ENCODE peak calls at places on chromosome 3, in four cellular contexts. Q is K562, F is GM12878, N is H1. X is an unnamed sample.

GRCh38 chr3:114756506-114757279 is 390.4 kb downstream of the ZBTB20 start:
- DNase-seq in Q (no peak), F (no peak), N (no peak), X (peak)

GRCh38 chr3:64732570-64732969 is 44.8 kb upstream of the ADAMTS9 start:
- DNase-seq in Q (no peak), F (no peak), N (no peak), X (no peak)

GRCh38 chr3:102673271-102674115 is 238.7 kb downstream of the ZPLD1 start:
- DNase-seq in Q (peak), F (peak), N (peak), X (peak)

GRCh38 chr3:178987745-178988144 is 83.9 kb downstream of the ZMAT3 start:
- DNase-seq in Q (no peak), F (no peak), N (no peak), X (no peak)

GRCh38 chr3:99952306-99952705 is 134.6 kb downstream of the CMSS1 start:
- DNase-seq in Q (no peak), F (no peak), N (no peak), X (no peak)

GRCh38 chr3:49519266-49519665 is 35.0 kb upstream of the BSN start:
- DNase-seq in Q (no peak), F (no peak), N (no peak), X (no peak)

GRCh38 chr3:54506603-54507002 is 384.3 kb downstream of the CACNA2D3 start:
- DNase-seq in Q (no peak), F (no peak), N (no peak), X (no peak)

GRCh38 chr3:50170689-50171088 is 15.6 kb downstream of the SEMA3F start:
- DNase-seq in Q (peak), F (no peak), N (no peak), X (no peak)

GRCh38 chr3:25155696-25156471 is 272.2 kb upstream of the RARB start:
- DNase-seq in Q (no peak), F (no peak), N (peak), X (no peak)

GRCh38 chr3:29057326-29057725 is 223.5 kb upstream of the RBMS3 start:
- DNase-seq in Q (no peak), F (no peak), N (no peak), X (no peak)

GRCh38 chr3:39541917-39542329 is 74.4 kb downstream of the MOBP start:
- DNase-seq in Q (peak), F (no peak), N (no peak), X (peak)

GRCh38 chr3:89038864-89039263 is 68.6 kb upstream of the EPHA3 start:
- DNase-seq in Q (no peak), F (no peak), N (no peak), X (no peak)

GRCh38 chr3:10287936-10288574 is 4.7 kb downstream of the GHRL start:
- DNase-seq in Q (no peak), F (no peak), N (no peak), X (no peak)

GRCh38 chr3:85360742-85361387 is 402.1 kb downstream of the CADM2 start:
- DNase-seq in Q (peak), F (peak), N (peak), X (no peak)

GRCh38 chr3:50600841-50601591 is 10.6 kb downstream of the CISH start:
- DNase-seq in Q (peak), F (no peak), N (no peak), X (peak)

GRCh38 chr3:18355819-18356218 is 69.3 kb downstream of the SATB1 start:
- DNase-seq in Q (no peak), F (no peak), N (no peak), X (no peak)

GRCh38 chr3:60010778-60011177 is 961.0 kb upstream of the CFAP20DC start:
- DNase-seq in Q (no peak), F (peak), N (no peak), X (no peak)

DNA sequence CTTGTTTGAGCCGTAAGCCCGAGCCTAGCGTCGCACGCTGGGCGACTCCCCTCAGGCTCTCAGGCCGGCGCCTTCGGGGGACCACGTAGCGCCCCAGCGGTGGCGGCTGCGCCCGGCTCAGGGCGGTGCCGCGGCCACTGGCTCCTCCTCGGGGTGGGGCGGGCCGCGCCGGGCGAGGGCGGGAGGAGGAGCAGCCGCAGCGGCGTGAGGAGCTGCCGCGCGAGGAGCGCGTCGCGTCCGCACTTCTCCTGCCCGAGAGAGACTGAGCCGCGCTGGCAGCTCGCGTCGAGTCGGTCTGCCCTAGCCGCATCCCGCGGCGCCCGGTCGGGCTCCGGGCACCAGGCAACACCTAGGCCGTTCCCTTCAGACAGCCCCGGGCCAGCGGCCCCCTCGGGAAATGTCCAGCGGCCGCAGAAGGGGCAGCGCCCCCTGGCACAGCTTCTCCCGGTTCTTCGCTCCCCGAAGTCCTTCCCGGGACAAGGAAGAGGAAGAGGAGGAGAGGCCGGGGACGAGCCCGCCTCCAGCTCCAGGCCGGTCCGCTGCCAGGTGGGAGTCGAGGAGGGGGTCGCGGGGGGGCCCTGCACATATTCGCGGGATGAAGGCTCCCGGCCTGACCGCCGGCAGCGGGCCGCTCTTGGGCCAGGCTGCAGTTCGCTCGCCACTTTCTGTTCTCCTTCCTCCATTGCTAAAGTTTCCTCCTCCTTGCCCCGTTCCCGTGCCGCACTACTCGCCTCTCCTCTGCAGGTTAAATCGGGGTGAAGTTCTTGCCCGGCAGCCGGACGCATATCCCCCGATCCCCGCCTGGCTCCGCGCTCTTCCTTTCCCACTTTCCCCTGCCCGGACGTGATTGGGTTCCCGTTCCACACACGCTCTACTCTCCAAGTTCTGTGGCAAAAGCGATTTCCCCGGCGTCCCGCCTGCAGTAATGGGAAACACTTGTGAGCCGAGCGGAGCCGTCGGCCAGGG is at the start of gene CRYBG3:
- DNase-seq in Q (peak), F (peak), N (no peak), X (peak)
- TF ChIP-seq POLR2A in Q (no peak), F (peak), N (no peak), X (no peak)

GRCh38 chr3:4550957-4551754 is 58.0 kb downstream of the ITPR1 start:
- DNase-seq in Q (no peak), F (no peak), N (no peak), X (no peak)
- H3K4me2 ChIP-seq in Q (no peak), F (no peak), N (no peak), X (no peak)

GRCh38 chr3:120450914-120451669 is at the start of gene FSTL1:
- DNase-seq in Q (no peak), F (no peak), N (no peak), X (no peak)
- TF ChIP-seq EGR1 in Q (no peak), F (no peak), N (peak), X (no peak)

DNA sequence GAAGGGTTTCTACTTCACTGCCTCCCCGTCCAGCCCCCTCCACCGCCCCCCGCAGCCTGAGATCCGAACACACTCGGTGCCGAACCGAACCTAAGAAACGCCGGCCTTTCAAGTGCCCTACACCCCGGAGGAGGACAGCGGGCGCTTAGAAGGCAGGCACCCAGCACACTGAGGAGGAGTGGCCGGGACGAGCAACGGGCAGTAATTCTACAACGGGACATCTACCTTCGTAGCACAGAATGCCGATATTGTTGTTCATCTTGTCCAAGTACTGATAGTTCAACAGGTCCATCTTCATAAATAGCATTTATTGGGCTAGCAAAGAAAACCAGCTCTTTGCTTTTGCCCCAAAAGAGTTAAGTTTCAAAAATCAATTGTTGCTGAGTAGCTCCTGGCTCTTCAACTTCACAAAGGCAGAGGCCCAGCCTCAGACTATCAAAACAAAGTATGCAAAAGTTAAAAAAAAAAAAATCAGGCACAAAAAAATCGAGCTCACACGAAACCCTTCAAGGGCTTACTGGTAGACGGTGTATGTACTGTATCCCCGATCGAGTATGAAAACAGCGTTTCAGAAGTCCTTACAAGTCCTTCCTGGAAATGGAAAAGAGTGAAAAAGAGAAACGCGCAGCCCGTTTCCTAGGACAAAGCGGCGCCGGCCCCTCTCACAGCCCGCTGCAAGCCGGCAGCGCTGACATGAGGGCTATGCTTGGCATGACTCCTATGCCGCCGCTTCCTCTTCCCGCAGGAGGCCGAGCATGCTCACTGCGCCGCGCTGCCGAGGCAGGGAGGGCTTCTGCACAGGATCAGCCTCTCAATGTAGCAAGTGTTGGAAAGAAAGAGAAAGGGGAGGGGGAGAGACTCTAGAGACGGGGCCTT is at the start of gene VGLL4:
- DNase-seq in Q (peak), F (no peak), N (peak), X (peak)
- TF ChIP-seq POLR2A in Q (peak), F (peak), N (peak), X (no peak)

DNA sequence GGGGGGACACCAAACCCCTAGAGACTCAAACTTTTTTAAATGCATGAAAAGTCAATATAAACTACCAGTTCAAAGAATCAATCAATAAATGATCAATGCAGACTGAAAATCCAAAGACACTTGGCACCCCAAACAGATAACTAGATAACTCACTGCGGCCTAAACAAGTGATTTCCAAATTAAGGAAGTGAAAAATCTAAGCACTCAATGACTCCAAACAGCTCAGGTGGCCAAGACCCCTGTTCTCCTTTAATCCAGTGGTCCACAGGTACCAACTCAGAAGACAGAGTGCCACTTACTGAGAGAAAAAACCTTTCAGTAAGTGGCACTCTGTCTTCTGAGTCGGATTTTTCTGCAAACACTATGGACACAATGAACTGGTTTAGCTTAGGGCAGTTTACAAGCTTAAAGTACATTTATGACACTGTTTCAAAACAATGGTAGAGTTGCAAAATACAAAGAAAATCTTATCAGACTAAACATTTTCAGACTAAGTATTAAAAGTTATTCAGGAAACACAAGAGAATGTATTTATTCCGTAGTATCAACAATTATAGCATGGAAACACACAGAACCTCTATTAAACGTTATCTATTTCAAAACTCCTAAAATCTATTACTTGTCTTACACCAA is 4.7 kb downstream of the DLG1 start:
- DNase-seq in Q (no peak), F (no peak), N (no peak), X (no peak)
- H3K4me2 ChIP-seq in Q (no peak), F (peak), N (no peak), X (no peak)

GRCh38 chr3:70312336-70312735 is at the start of gene MDFIC2:
- DNase-seq in Q (no peak), F (no peak), N (no peak), X (no peak)

GRCh38 chr3:70309591-70309990 is 2.8 kb downstream of the MDFIC2 start:
- DNase-seq in Q (no peak), F (no peak), N (no peak), X (no peak)

GRCh38 chr3:70310809-70311208 is 1.6 kb downstream of the MDFIC2 start:
- DNase-seq in Q (no peak), F (no peak), N (no peak), X (no peak)

DNA sequence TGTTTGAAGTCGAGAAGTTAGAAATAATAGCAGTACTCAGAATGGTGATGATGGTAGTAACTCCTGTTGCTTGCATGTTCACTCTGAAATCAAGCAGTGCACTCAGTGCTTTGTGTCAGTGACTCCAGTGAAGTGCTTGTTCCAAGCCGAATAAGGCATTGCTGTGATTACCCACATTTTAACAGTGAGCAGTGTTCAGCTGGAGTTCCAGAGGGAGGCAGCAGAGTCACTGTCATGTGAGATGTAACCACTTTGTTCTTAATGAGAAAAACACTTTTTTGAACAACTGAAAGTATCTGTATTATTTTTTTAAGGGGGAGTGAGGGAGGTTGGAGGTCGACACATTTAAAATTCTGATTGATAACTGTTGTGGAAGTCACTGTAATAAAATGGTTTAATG is 3.7 kb downstream of the MDFIC2 start:
- DNase-seq in Q (peak), F (no peak), N (peak), X (no peak)
- TF ChIP-seq EGR1 in Q (no peak), F (no peak), N (no peak), X (no peak)